ENCODE peak calls at places on chromosomes 12 and 14, in six cellular contexts. B is stimulated activated CD4-positive, alpha-beta T cell treated with anti-CD3 and anti-CD28 coated beads, Interleukin-2, amount 100 ng/mL, for 48 hours; Q is NCI-H2107; A is non-pigmented ciliary epithelial cell; W is foreskin melanocyte; L is testis. V is an unnamed sample.
A peak's percentile ranks its signal among the peaks of the same experiment; 100 is the strongest.

GRCh38 chr12:113403435-113404415 is at the start of gene SDS:
- DNase-seq in B (no peak), Q (no peak), A (no peak), W (no peak), L (peak; percentile 65), V (no peak)

GRCh38 chr14:104385189-104386135 is 194.1 kb upstream of the C14orf180 start:
- DNase-seq in B (no peak), Q (no peak), A (no peak), W (no peak), L (no peak), V (no peak)

GRCh38 chr14:102182190-102182589 is 42.5 kb downstream of the WDR20 start:
- DNase-seq in B (no peak), Q (no peak), A (peak; percentile 30), W (peak; percentile 93), L (no peak), V (no peak)

GRCh38 chr12:116544656-116545055 is 14.5 kb upstream of the MAP1LC3B2 start:
- DNase-seq in B (no peak), Q (no peak), A (no peak), W (no peak), L (peak; percentile 54), V (no peak)

GRCh38 chr12:63805704-63806672 is 26.3 kb downstream of the RXYLT1 start:
- DNase-seq in B (no peak), Q (no peak), A (no peak), W (peak; percentile 80), L (no peak), V (no peak)

GRCh38 chr12:50017047-50017446 is 8.2 kb downstream of the RACGAP1 start:
- DNase-seq in B (no peak), Q (no peak), A (peak; percentile 60), W (peak; percentile 60), L (peak; percentile 69), V (no peak)

GRCh38 chr12:132908145-132909029 is 21.0 kb upstream of the CHFR start:
- DNase-seq in B (peak; percentile 92), Q (peak; percentile 57), A (peak; percentile 92), W (peak; percentile 94), L (peak; percentile 99), V (no peak)

GRCh38 chr12:625998-626397 is 37.2 kb downstream of the NINJ2 start:
- DNase-seq in B (no peak), Q (no peak), A (no peak), W (no peak), L (peak; percentile 65), V (no peak)

GRCh38 chr12:70367268-70368141 is 1.4 kb downstream of the KCNMB4 start:
- DNase-seq in B (no peak), Q (no peak), A (no peak), W (no peak), L (no peak), V (no peak)

GRCh38 chr12:61250303-61250702 is 1009.9 kb upstream of the USP15 start:
- DNase-seq in B (no peak), Q (no peak), A (no peak), W (no peak), L (no peak), V (no peak)

GRCh38 chr14:50532502-50533313 is at the start of gene MAP4K5:
- DNase-seq in B (peak; percentile 88), Q (peak; percentile 93), A (peak; percentile 54), W (peak; percentile 77), L (peak; percentile 93), V (peak; percentile 86)

GRCh38 chr12:106595268-106595667 is 12.5 kb downstream of the RFX4 start:
- DNase-seq in B (no peak), Q (no peak), A (no peak), W (no peak), L (no peak), V (no peak)

GRCh38 chr14:90781344-90781761 is 34.9 kb downstream of the TTC7B start:
- DNase-seq in B (no peak), Q (no peak), A (peak; percentile 74), W (no peak), L (no peak), V (no peak)

GRCh38 chr12:69570000-69570516 is 15.2 kb upstream of the CCT2 start:
- DNase-seq in B (no peak), Q (no peak), A (no peak), W (no peak), L (no peak), V (no peak)

GRCh38 chr12:104219908-104220404 is 4.4 kb downstream of the TXNRD1 start:
- DNase-seq in B (peak; percentile 54), Q (no peak), A (peak; percentile 47), W (peak; percentile 70), L (no peak), V (peak; percentile 48)

GRCh38 chr14:73424453-73424852 is 33.9 kb downstream of the NUMB start:
- DNase-seq in B (no peak), Q (no peak), A (no peak), W (no peak), L (no peak), V (no peak)

GRCh38 chr12:34386621-34387255 is 364.4 kb downstream of the ALG10 start:
- DNase-seq in B (no peak), Q (no peak), A (no peak), W (no peak), L (no peak), V (no peak)

V was measured in HAP-1.